ENCODE peak calls at places on chromosome 10, in five cellular contexts. M, O, B, R and C are unnamed samples.

GRCh38 chr10:117980216-117980615 is 66.5 kb downstream of the RAB11FIP2 start:
- DNase-seq in M (no peak), O (peak), B (no peak), R (no peak), C (peak)

GRCh38 chr10:3886191-3886590 is 101.2 kb upstream of the KLF6 start:
- DNase-seq in M (no peak), O (no peak), B (peak), R (no peak), C (no peak)

GRCh38 chr10:69668722-69669121 is 38.7 kb downstream of the FAM241B start:
- DNase-seq in M (no peak), O (no peak), B (no peak), R (no peak), C (no peak)

GRCh38 chr10:73762915-73763314 is 18.7 kb downstream of the SEC24C start:
- DNase-seq in M (no peak), O (peak), B (no peak), R (no peak), C (peak)

GRCh38 chr10:112230325-112230988 is 46.9 kb upstream of the GPAM start:
- DNase-seq in M (no peak), O (no peak), B (no peak), R (no peak), C (no peak)

GRCh38 chr10:51706225-51706624 is 6.8 kb upstream of the CSTF2T start:
- DNase-seq in M (no peak), O (no peak), B (no peak), R (no peak), C (peak)

GRCh38 chr10:58453098-58453497 is 59.6 kb upstream of the BICC1 start:
- DNase-seq in M (no peak), O (no peak), B (no peak), R (no peak), C (no peak)

GRCh38 chr10:43846187-43846680 is 197.6 kb upstream of the ZNF32 start:
- DNase-seq in M (peak), O (no peak), B (no peak), R (no peak), C (peak)

GRCh38 chr10:35595106-35595505 is 10.0 kb upstream of the GJD4 start:
- DNase-seq in M (no peak), O (no peak), B (no peak), R (no peak), C (no peak)

GRCh38 chr10:24390746-24391145 is 181.8 kb downstream of the KIAA1217 start:
- DNase-seq in M (no peak), O (no peak), B (no peak), R (no peak), C (no peak)